ENCODE peak calls at places on chromosome 17, in eight cellular contexts. U is NCI-H2107; Q is amniotic epithelial cell; S is cardiac fibroblast; Z is small intestine; G is effector CD4-positive, alpha-beta T cell; F is GM23248; H is activated CD8-positive, alpha-beta T cell treated with anti-CD3 and anti-CD28 coated beads, Interleukin-2, amount 10 ng/mL, durations not matched to agents 7 days and 5 days. V is an unnamed sample.
A peak's percentile ranks its signal among the peaks of the same experiment; 100 is the strongest.

GRCh38 chr17:61157246-61157887 is 242.3 kb upstream of the TBX2 start:
- DNase-seq in H (no peak), G (no peak), U (peak; percentile 31), F (peak; percentile 83), Q (peak; percentile 79), S (peak; percentile 74), Z (no peak), V (no peak)

GRCh38 chr17:77735051-77735340 is 223.5 kb upstream of the TNRC6C start:
- DNase-seq in Z (no peak), S (no peak), H (no peak), U (no peak), Q (no peak), F (no peak), G (no peak), V (peak; percentile 85)

GRCh38 chr17:41402161-41402560 is 4.8 kb upstream of the KRT31 start:
- DNase-seq in S (no peak), Z (no peak), Q (no peak), U (no peak), G (no peak), F (peak; percentile 28), H (no peak), V (peak; percentile 76)

GRCh38 chr17:73482251-73482661 is 162.0 kb downstream of the SDK2 start:
- DNase-seq in S (no peak), G (no peak), F (no peak), U (no peak), H (no peak), Q (no peak), Z (no peak), V (no peak)

GRCh38 chr17:48187867-48188608 is 80.5 kb downstream of the SNX11 start:
- DNase-seq in U (peak; percentile 60), Q (no peak), S (no peak), H (no peak), Z (no peak), F (no peak), G (no peak), V (no peak)

GRCh38 chr17:43679911-43680310 is 18.2 kb upstream of the MEOX1 start:
- DNase-seq in G (no peak), Z (no peak), H (no peak), F (no peak), U (no peak), Q (peak; percentile 45), S (no peak), V (no peak)

GRCh38 chr17:48453447-48453846 is 23.4 kb upstream of the SKAP1 start:
- DNase-seq in H (peak; percentile 41), Z (peak; percentile 37), S (no peak), G (no peak), Q (no peak), U (no peak), F (no peak), V (no peak)

GRCh38 chr17:31448467-31449077 is 57.1 kb downstream of the RAB11FIP4 start:
- DNase-seq in G (no peak), Q (peak; percentile 59), U (no peak), F (peak; percentile 49), S (peak; percentile 23), H (no peak), Z (no peak), V (no peak)

GRCh38 chr17:17783121-17783824 is 53.5 kb downstream of the SREBF1 start:
- DNase-seq in G (peak; percentile 44), H (peak; percentile 79), U (peak; percentile 64), Q (no peak), S (peak; percentile 27), Z (peak; percentile 32), F (peak; percentile 64), V (no peak)

GRCh38 chr17:39634384-39634871 is 2.5 kb upstream of the STARD3 start:
- DNase-seq in H (peak; percentile 44), S (peak; percentile 65), G (no peak), Q (peak; percentile 45), U (no peak), Z (peak; percentile 63), F (peak; percentile 76), V (no peak)

GRCh38 chr17:8025176-8025911 is 13.5 kb upstream of the ALOX15B start:
- DNase-seq in H (no peak), G (no peak), S (no peak), U (no peak), Z (no peak), Q (no peak), F (no peak), V (no peak)

GRCh38 chr17:72702136-72702735 is 390.3 kb downstream of the SLC39A11 start:
- DNase-seq in G (no peak), U (no peak), Q (peak; percentile 43), S (peak; percentile 59), H (no peak), Z (no peak), F (peak; percentile 74), V (no peak)

GRCh38 chr17:2874211-2874686 is 78.0 kb downstream of the RAP1GAP2 start:
- DNase-seq in Z (no peak), G (no peak), S (no peak), Q (no peak), H (no peak), U (no peak), F (no peak), V (no peak)

GRCh38 chr17:45050680-45051059 is 762 bp downstream of the DCAKD start:
- DNase-seq in G (peak; percentile 5), S (peak; percentile 34), H (peak; percentile 51), Z (peak; percentile 54), U (no peak), Q (peak; percentile 32), F (peak; percentile 58), V (no peak)

GRCh38 chr17:51684214-51684613 is 423.9 kb downstream of the UTP18 start:
- DNase-seq in S (no peak), Z (no peak), F (no peak), H (no peak), U (no peak), G (no peak), Q (no peak), V (no peak)

GRCh38 chr17:71251276-71251675 is 869.5 kb upstream of the SOX9 start:
- DNase-seq in G (no peak), Z (no peak), S (no peak), Q (peak; percentile 26), F (peak; percentile 20), U (no peak), H (no peak), V (no peak)

GRCh38 chr17:17526369-17526768 is 30.2 kb upstream of the RASD1 start:
- DNase-seq in Q (no peak), G (no peak), H (no peak), F (no peak), S (no peak), Z (peak; percentile 22), U (no peak), V (no peak)

GRCh38 chr17:80729016-80729415 is 184.4 kb downstream of the RPTOR start:
- DNase-seq in S (no peak), F (no peak), U (no peak), Q (no peak), H (no peak), G (no peak), Z (no peak), V (no peak)

GRCh38 chr17:50168319-50168718 is 2.5 kb downstream of the SGCA start:
- DNase-seq in Z (no peak), H (no peak), G (no peak), F (no peak), Q (no peak), U (no peak), S (no peak), V (no peak)

GRCh38 chr17:47615766-47616424 is 33.8 kb upstream of the KPNB1 start:
- DNase-seq in S (peak; percentile 77), Q (peak; percentile 41), G (no peak), Z (peak; percentile 57), F (peak; percentile 71), U (no peak), H (no peak), V (no peak)

GRCh38 chr17:82003411-82004381 is 19.0 kb downstream of the CENPX start:
- DNase-seq in Z (no peak), U (no peak), S (peak; percentile 97), Q (peak; percentile 92), G (no peak), H (no peak), F (peak; percentile 99), V (peak; percentile 92)

GRCh38 chr17:8143581-8144400 is 8.4 kb downstream of the PER1 start:
- DNase-seq in G (peak; percentile 5), Q (no peak), H (no peak), F (no peak), Z (no peak), S (no peak), U (no peak), V (peak; percentile 32)

GRCh38 chr17:82648761-82649474 is 674 bp upstream of the WDR45B start:
- DNase-seq in Z (no peak), H (peak; percentile 50), U (no peak), F (no peak), S (no peak), G (peak; percentile 41), Q (no peak), V (peak; percentile 91)